ENCODE peak calls at places on chromosomes 7 and 10, in seven cellular contexts. X is Peyer's patch, Z is IMR-90, P is tibial nerve, B is heart left ventricle, Q is sigmoid colon, R is endothelial cell of umbilical vein. W is an unnamed sample.

GRCh38 chr7:192035-192649 is at the start of gene FAM20C:
- DNase-seq in X (peak; percentile 87), Z (peak; percentile 79), P (peak; percentile 77), B (peak; percentile 88), Q (peak; percentile 95), R (peak; percentile 75), W (peak; percentile 83)

GRCh38 chr7:46534593-46535271 is 613.7 kb upstream of the IGFBP3 start:
- DNase-seq in X (peak; percentile 79), Z (peak; percentile 93), P (no peak), B (no peak), Q (no peak), R (peak; percentile 78), W (no peak)

GRCh38 chr10:48890904-48891839 is 48.5 kb downstream of the LRRC18 start:
- DNase-seq in X (no peak), Z (no peak), P (no peak), B (no peak), Q (no peak), R (no peak), W (peak; percentile 31)

GRCh38 chr7:98514211-98515150 is 102.6 kb upstream of the NPTX2 start:
- DNase-seq in X (no peak), Z (no peak), P (no peak), B (no peak), Q (peak; percentile 38), R (no peak), W (no peak)

GRCh38 chr10:30821269-30821993 is 191.9 kb upstream of the LYZL2 start:
- DNase-seq in X (no peak), Z (no peak), P (no peak), B (no peak), Q (no peak), R (peak; percentile 72), W (no peak)

GRCh38 chr10:12957081-12957480 is 44.4 kb downstream of the CCDC3 start:
- DNase-seq in X (no peak), Z (no peak), P (no peak), B (no peak), Q (no peak), R (no peak), W (no peak)

GRCh38 chr10:114320249-114321116 is 81.4 kb downstream of the VWA2 start:
- DNase-seq in X (no peak), Z (no peak), P (no peak), B (no peak), Q (no peak), R (no peak), W (peak; percentile 70)

GRCh38 chr7:100865372-100865911 is 1.7 kb upstream of the TRIP6 start:
- DNase-seq in X (no peak), Z (peak; percentile 45), P (no peak), B (no peak), Q (no peak), R (peak; percentile 64), W (no peak)

GRCh38 chr7:3691478-3692151 is 390.6 kb downstream of the SDK1 start:
- DNase-seq in X (no peak), Z (no peak), P (no peak), B (no peak), Q (no peak), R (no peak), W (no peak)

GRCh38 chr10:78263521-78263988 is 229.9 kb downstream of the RPS24 start:
- DNase-seq in X (no peak), Z (peak; percentile 92), P (no peak), B (no peak), Q (no peak), R (no peak), W (no peak)

GRCh38 chr10:94757916-94758315 is 4.6 kb upstream of the CYP2C19 start:
- DNase-seq in X (no peak), Z (no peak), P (no peak), B (no peak), Q (no peak), R (no peak), W (no peak)

GRCh38 chr7:99244942-99245341 is 27.7 kb upstream of the MYH16 start:
- DNase-seq in X (no peak), Z (peak; percentile 67), P (no peak), B (no peak), Q (no peak), R (no peak), W (no peak)

GRCh38 chr10:88466786-88467185 is 116.3 kb downstream of the RNLS start:
- DNase-seq in X (no peak), Z (no peak), P (no peak), B (no peak), Q (no peak), R (no peak), W (no peak)

GRCh38 chr10:38094923-38095574 is 912 bp downstream of the ZNF37A start:
- DNase-seq in X (no peak), Z (no peak), P (no peak), B (no peak), Q (no peak), R (no peak), W (no peak)

GRCh38 chr10:80856186-80856585 is 318.5 kb downstream of the SH2D4B start:
- DNase-seq in X (no peak), Z (no peak), P (no peak), B (no peak), Q (no peak), R (no peak), W (no peak)

GRCh38 chr10:43306899-43307298 is 40.0 kb upstream of the RASGEF1A start:
- DNase-seq in X (no peak), Z (no peak), P (no peak), B (no peak), Q (no peak), R (no peak), W (no peak)

GRCh38 chr7:87225696-87226095 is 6.2 kb upstream of the TMEM243 start:
- DNase-seq in X (no peak), Z (peak; percentile 72), P (no peak), B (no peak), Q (no peak), R (no peak), W (no peak)

GRCh38 chr7:124722292-124722691 is 43.3 kb downstream of the GPR37 start:
- DNase-seq in X (no peak), Z (peak; percentile 74), P (no peak), B (no peak), Q (no peak), R (peak; percentile 69), W (no peak)

GRCh38 chr7:130894146-130895005 is 160.4 kb upstream of the KLF14 start:
- DNase-seq in X (peak; percentile 77), Z (peak; percentile 78), P (peak; percentile 66), B (peak; percentile 73), Q (peak; percentile 78), R (peak; percentile 54), W (peak; percentile 84)

GRCh38 chr10:44628921-44629320 is 244.0 kb upstream of the CXCL12 start:
- DNase-seq in X (no peak), Z (peak; percentile 86), P (no peak), B (no peak), Q (no peak), R (no peak), W (no peak)

GRCh38 chr7:99109108-99110051 is 34.5 kb downstream of the SMURF1 start:
- DNase-seq in X (no peak), Z (peak; percentile 62), P (no peak), B (no peak), Q (no peak), R (peak; percentile 59), W (peak; percentile 27)

GRCh38 chr7:155581954-155582353 is 35.6 kb upstream of the CNPY1 start:
- DNase-seq in X (no peak), Z (no peak), P (no peak), B (no peak), Q (no peak), R (no peak), W (no peak)

GRCh38 chr10:19518109-19518508 is 298.1 kb upstream of the PLXDC2 start:
- DNase-seq in X (no peak), Z (no peak), P (no peak), B (no peak), Q (no peak), R (no peak), W (no peak)

GRCh38 chr10:133309111-133309719 is 501 bp downstream of the ZNF511 start:
- DNase-seq in X (peak; percentile 97), Z (peak; percentile 85), P (peak; percentile 87), B (peak; percentile 91), Q (peak; percentile 96), R (peak; percentile 92), W (peak; percentile 100)
- TF ChIP-seq POLR2A in X (peak; percentile 53), Z (no peak), P (no peak), B (no peak), Q (no peak), R (no peak), W (no peak)

GRCh38 chr10:72061491-72061890 is 26.9 kb downstream of the SPOCK2 start:
- DNase-seq in X (no peak), Z (no peak), P (no peak), B (no peak), Q (no peak), R (no peak), W (no peak)
- TF ChIP-seq CTCF in X (no peak), Z (peak; percentile 21), P (no peak), B (no peak), Q (no peak), R (no peak), W (no peak)

GRCh38 chr7:149241695-149242094 is 2.2 kb downstream of the ZNF212 start:
- DNase-seq in X (no peak), Z (no peak), P (no peak), B (no peak), Q (no peak), R (no peak), W (no peak)

GRCh38 chr7:149237502-149237901 is 1.9 kb upstream of the ZNF212 start:
- DNase-seq in X (no peak), Z (no peak), P (no peak), B (no peak), Q (no peak), R (no peak), W (no peak)

GRCh38 chr7:149238051-149238450 is 1.4 kb upstream of the ZNF212 start:
- DNase-seq in X (no peak), Z (peak; percentile 37), P (no peak), B (no peak), Q (no peak), R (no peak), W (no peak)

GRCh38 chr7:149240637-149241036 is 1.2 kb downstream of the ZNF212 start:
- DNase-seq in X (no peak), Z (no peak), P (no peak), B (no peak), Q (no peak), R (no peak), W (no peak)

DNA sequence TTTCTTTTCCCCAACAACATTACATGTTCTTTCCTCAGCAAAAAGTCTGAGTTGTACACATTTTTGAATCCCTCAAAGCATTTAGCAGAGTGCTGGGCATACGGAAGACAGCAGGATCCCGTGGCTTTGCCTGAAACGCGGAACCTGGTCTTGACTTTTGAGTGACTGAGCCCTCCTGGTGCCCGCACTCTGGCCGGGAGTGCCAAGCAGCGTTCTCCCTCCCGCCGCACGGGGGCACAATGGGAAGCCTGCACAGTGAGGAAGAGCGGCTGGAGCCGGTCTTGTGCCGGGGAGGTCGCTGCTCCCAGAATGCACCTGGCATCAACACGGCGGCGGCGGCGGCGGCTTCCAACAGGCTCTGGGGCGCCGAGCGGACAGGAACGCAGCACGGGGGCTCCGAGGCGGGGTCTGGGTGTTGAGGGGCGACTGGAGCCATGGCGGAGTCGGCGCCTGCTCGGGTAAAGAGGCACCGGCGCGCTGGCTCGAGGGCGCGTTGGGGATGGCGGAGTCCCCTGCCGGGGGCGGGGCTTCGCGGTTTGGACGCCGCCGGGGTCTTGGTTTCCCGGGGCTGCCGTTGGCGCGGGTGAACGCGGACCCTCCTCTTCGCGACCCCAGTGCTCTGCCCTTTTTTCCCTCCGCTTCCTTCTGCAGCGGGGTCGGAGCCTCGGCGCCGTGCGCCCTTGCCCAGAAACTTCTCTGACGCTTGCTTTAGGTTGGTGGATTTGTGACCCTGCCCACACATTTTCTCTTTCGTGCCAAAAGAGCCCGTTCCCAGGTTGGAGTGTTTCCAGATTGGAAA is at the start of gene ZNF212:
- DNase-seq in X (peak; percentile 95), Z (peak; percentile 83), P (peak; percentile 86), B (peak; percentile 89), Q (peak; percentile 92), R (peak; percentile 91), W (peak; percentile 97)
- H3K27ac ChIP-seq in X (peak within 1 kb of the TSS; percentile 66), Z (peak within 1 kb of the TSS; percentile 77), P (peak within 1 kb of the TSS; percentile 77), B (peak within 1 kb of the TSS; percentile 75), Q (peak within 1 kb of the TSS; percentile 68), R (peak within 1 kb of the TSS; percentile 28), W (peak within 1 kb of the TSS; percentile 65)

GRCh38 chr10:75402486-75403143 is 1.1 kb upstream of the ZNF503 start:
- DNase-seq in X (peak; percentile 49), Z (no peak), P (no peak), B (peak; percentile 40), Q (peak; percentile 73), R (no peak), W (peak; percentile 38)
- TF ChIP-seq POLR2A in X (no peak), Z (no peak), P (no peak), B (no peak), Q (no peak), R (no peak), W (peak; percentile 5)

W was measured in upper lobe of left lung.